ENCODE peak calls at places on chromosomes 5 and 9, in seven cellular contexts. One of them, this sample, is unnamed.

GRCh38 chr9:121556580-121556979 is 56.9 kb upstream of the GGTA1 start:
- DNase-seq in spleen: no peak
- DNase-seq in tibial nerve: peak; percentile 41
- DNase-seq in IMR-90: peak; percentile 98
- DNase-seq in mammary epithelial cell: peak; percentile 94
- DNase-seq in lower lobe of right lung: no peak
- DNase-seq in stomach: peak; percentile 50
- DNase-seq in this sample: peak; percentile 20

GRCh38 chr5:158463188-158463587 is 604.2 kb upstream of the CLINT1 start:
- DNase-seq in spleen: no peak
- DNase-seq in tibial nerve: no peak
- DNase-seq in IMR-90: peak; percentile 31
- DNase-seq in mammary epithelial cell: peak; percentile 32
- DNase-seq in lower lobe of right lung: no peak
- DNase-seq in stomach: no peak
- DNase-seq in this sample: no peak

GRCh38 chr5:25649628-25650265 is 1005.0 kb upstream of the CDH10 start:
- DNase-seq in spleen: no peak
- DNase-seq in tibial nerve: no peak
- DNase-seq in IMR-90: no peak
- DNase-seq in mammary epithelial cell: no peak
- DNase-seq in lower lobe of right lung: no peak
- DNase-seq in stomach: no peak
- DNase-seq in this sample: no peak

GRCh38 chr9:128892223-128892892 is 10.4 kb downstream of the LRRC8A start:
- DNase-seq in spleen: peak; percentile 84
- DNase-seq in tibial nerve: peak; percentile 74
- DNase-seq in IMR-90: peak; percentile 81
- DNase-seq in mammary epithelial cell: peak; percentile 97
- DNase-seq in lower lobe of right lung: peak; percentile 81
- DNase-seq in stomach: peak; percentile 82
- DNase-seq in this sample: peak; percentile 89

GRCh38 chr9:86176468-86176867 is 77.1 kb upstream of the GOLM1 start:
- DNase-seq in spleen: no peak
- DNase-seq in tibial nerve: no peak
- DNase-seq in IMR-90: no peak
- DNase-seq in mammary epithelial cell: peak; percentile 22
- DNase-seq in lower lobe of right lung: no peak
- DNase-seq in stomach: no peak
- DNase-seq in this sample: no peak

GRCh38 chr5:155353231-155353630 is 339.7 kb downstream of the KIF4B start:
- DNase-seq in spleen: no peak
- DNase-seq in tibial nerve: no peak
- DNase-seq in IMR-90: no peak
- DNase-seq in mammary epithelial cell: no peak
- DNase-seq in lower lobe of right lung: no peak
- DNase-seq in stomach: no peak
- DNase-seq in this sample: no peak

GRCh38 chr5:125480901-125481300 is 734.5 kb upstream of the ZNF608 start:
- DNase-seq in spleen: no peak
- DNase-seq in tibial nerve: no peak
- DNase-seq in IMR-90: no peak
- DNase-seq in mammary epithelial cell: no peak
- DNase-seq in lower lobe of right lung: no peak
- DNase-seq in stomach: no peak
- DNase-seq in this sample: no peak

GRCh38 chr9:126612813-126613641 is 701 bp upstream of the LMX1B start:
- DNase-seq in spleen: no peak
- DNase-seq in tibial nerve: no peak
- DNase-seq in IMR-90: no peak
- DNase-seq in mammary epithelial cell: peak; percentile 48
- DNase-seq in lower lobe of right lung: no peak
- DNase-seq in stomach: no peak
- DNase-seq in this sample: no peak

GRCh38 chr5:132389453-132390286 is 20.2 kb downstream of the SLC22A5 start:
- DNase-seq in spleen: no peak
- DNase-seq in tibial nerve: no peak
- DNase-seq in IMR-90: peak; percentile 100
- DNase-seq in mammary epithelial cell: peak; percentile 100
- DNase-seq in lower lobe of right lung: no peak
- DNase-seq in stomach: peak; percentile 60
- DNase-seq in this sample: peak; percentile 100

GRCh38 chr9:107288701-107289100 is 5.6 kb downstream of the RAD23B start:
- DNase-seq in spleen: no peak
- DNase-seq in tibial nerve: no peak
- DNase-seq in IMR-90: no peak
- DNase-seq in mammary epithelial cell: no peak
- DNase-seq in lower lobe of right lung: no peak
- DNase-seq in stomach: no peak
- DNase-seq in this sample: no peak

GRCh38 chr5:53616939-53617549 is 56.6 kb downstream of the NDUFS4 start:
- DNase-seq in spleen: no peak
- DNase-seq in tibial nerve: no peak
- DNase-seq in IMR-90: peak; percentile 5
- DNase-seq in mammary epithelial cell: peak; percentile 3
- DNase-seq in lower lobe of right lung: no peak
- DNase-seq in stomach: no peak
- DNase-seq in this sample: no peak

GRCh38 chr5:85931220-85931619 is 686.5 kb upstream of the COX7C start:
- DNase-seq in spleen: no peak
- DNase-seq in tibial nerve: no peak
- DNase-seq in IMR-90: no peak
- DNase-seq in mammary epithelial cell: no peak
- DNase-seq in lower lobe of right lung: no peak
- DNase-seq in stomach: no peak
- DNase-seq in this sample: no peak

GRCh38 chr9:89425024-89425805 is 72.7 kb downstream of the SEMA4D start:
- DNase-seq in spleen: peak; percentile 69
- DNase-seq in tibial nerve: no peak
- DNase-seq in IMR-90: peak; percentile 69
- DNase-seq in mammary epithelial cell: no peak
- DNase-seq in lower lobe of right lung: no peak
- DNase-seq in stomach: no peak
- DNase-seq in this sample: no peak

GRCh38 chr5:139061274-139061673 is 136.9 kb downstream of the SIL1 start:
- DNase-seq in spleen: no peak
- DNase-seq in tibial nerve: no peak
- DNase-seq in IMR-90: peak; percentile 64
- DNase-seq in mammary epithelial cell: peak; percentile 42
- DNase-seq in lower lobe of right lung: peak; percentile 62
- DNase-seq in stomach: peak; percentile 76
- DNase-seq in this sample: peak; percentile 86
- H3K4me1 ChIP-seq in spleen: no peaks in the 10 kb centered on the region
- H3K4me1 ChIP-seq in tibial nerve: peaks cover 12% of the 10 kb centered on the region
- H3K4me1 ChIP-seq in IMR-90: peaks cover 14% of the 10 kb centered on the region
- H3K4me1 ChIP-seq in mammary epithelial cell: peaks cover 18% of the 10 kb centered on the region
- H3K4me1 ChIP-seq in lower lobe of right lung: peaks cover 38% of the 10 kb centered on the region
- H3K4me1 ChIP-seq in stomach: peaks cover 46% of the 10 kb centered on the region
- H3K4me1 ChIP-seq in this sample: peaks cover 15% of the 10 kb centered on the region

GRCh38 chr9:115411993-115412452 is 294.1 kb upstream of the TNC start:
- DNase-seq in spleen: no peak
- DNase-seq in tibial nerve: no peak
- DNase-seq in IMR-90: peak; percentile 83
- DNase-seq in mammary epithelial cell: no peak
- DNase-seq in lower lobe of right lung: no peak
- DNase-seq in stomach: no peak
- DNase-seq in this sample: no peak

GRCh38 chr9:115413766-115414382 is 295.9 kb upstream of the TNC start:
- DNase-seq in spleen: no peak
- DNase-seq in tibial nerve: no peak
- DNase-seq in IMR-90: no peak
- DNase-seq in mammary epithelial cell: no peak
- DNase-seq in lower lobe of right lung: no peak
- DNase-seq in stomach: no peak
- DNase-seq in this sample: no peak

GRCh38 chr9:115414561-115414960 is 296.6 kb upstream of the TNC start:
- DNase-seq in spleen: no peak
- DNase-seq in tibial nerve: no peak
- DNase-seq in IMR-90: no peak
- DNase-seq in mammary epithelial cell: no peak
- DNase-seq in lower lobe of right lung: no peak
- DNase-seq in stomach: no peak
- DNase-seq in this sample: no peak

GRCh38 chr9:115413304-115413703 is 295.3 kb upstream of the TNC start:
- DNase-seq in spleen: no peak
- DNase-seq in tibial nerve: no peak
- DNase-seq in IMR-90: no peak
- DNase-seq in mammary epithelial cell: no peak
- DNase-seq in lower lobe of right lung: no peak
- DNase-seq in stomach: no peak
- DNase-seq in this sample: no peak

GRCh38 chr9:115411516-115411915 is 293.6 kb upstream of the TNC start:
- DNase-seq in spleen: no peak
- DNase-seq in tibial nerve: no peak
- DNase-seq in IMR-90: peak; percentile 75
- DNase-seq in mammary epithelial cell: no peak
- DNase-seq in lower lobe of right lung: no peak
- DNase-seq in stomach: no peak
- DNase-seq in this sample: no peak
- H3K27ac ChIP-seq in spleen: no peak overlapping the region
- H3K27ac ChIP-seq in tibial nerve: no peak overlapping the region
- H3K27ac ChIP-seq in IMR-90: peak overlapping the region; percentile 86
- H3K27ac ChIP-seq in mammary epithelial cell: no peak overlapping the region
- H3K27ac ChIP-seq in lower lobe of right lung: no peak overlapping the region
- H3K27ac ChIP-seq in stomach: no peak overlapping the region
- H3K27ac ChIP-seq in this sample: no peak overlapping the region

GRCh38 chr5:151038292-151038745 is 17.9 kb downstream of the GPX3 start:
- DNase-seq in spleen: peak; percentile 54
- DNase-seq in tibial nerve: no peak
- DNase-seq in IMR-90: no peak
- DNase-seq in mammary epithelial cell: no peak
- DNase-seq in lower lobe of right lung: no peak
- DNase-seq in stomach: no peak
- DNase-seq in this sample: no peak

GRCh38 chr5:151037561-151038291 is 17.3 kb downstream of the GPX3 start:
- DNase-seq in spleen: peak; percentile 39
- DNase-seq in tibial nerve: peak; percentile 55
- DNase-seq in IMR-90: peak; percentile 75
- DNase-seq in mammary epithelial cell: no peak
- DNase-seq in lower lobe of right lung: no peak
- DNase-seq in stomach: no peak
- DNase-seq in this sample: no peak

GRCh38 chr5:151039665-151040064 is 19.3 kb downstream of the GPX3 start:
- DNase-seq in spleen: peak; percentile 43
- DNase-seq in tibial nerve: no peak
- DNase-seq in IMR-90: no peak
- DNase-seq in mammary epithelial cell: no peak
- DNase-seq in lower lobe of right lung: peak; percentile 31
- DNase-seq in stomach: no peak
- DNase-seq in this sample: no peak

GRCh38 chr5:151040211-151040747 is 19.9 kb downstream of the GPX3 start:
- DNase-seq in spleen: peak; percentile 38
- DNase-seq in tibial nerve: no peak
- DNase-seq in IMR-90: peak; percentile 33
- DNase-seq in mammary epithelial cell: peak; percentile 82
- DNase-seq in lower lobe of right lung: peak; percentile 28
- DNase-seq in stomach: no peak
- DNase-seq in this sample: no peak

DNA sequence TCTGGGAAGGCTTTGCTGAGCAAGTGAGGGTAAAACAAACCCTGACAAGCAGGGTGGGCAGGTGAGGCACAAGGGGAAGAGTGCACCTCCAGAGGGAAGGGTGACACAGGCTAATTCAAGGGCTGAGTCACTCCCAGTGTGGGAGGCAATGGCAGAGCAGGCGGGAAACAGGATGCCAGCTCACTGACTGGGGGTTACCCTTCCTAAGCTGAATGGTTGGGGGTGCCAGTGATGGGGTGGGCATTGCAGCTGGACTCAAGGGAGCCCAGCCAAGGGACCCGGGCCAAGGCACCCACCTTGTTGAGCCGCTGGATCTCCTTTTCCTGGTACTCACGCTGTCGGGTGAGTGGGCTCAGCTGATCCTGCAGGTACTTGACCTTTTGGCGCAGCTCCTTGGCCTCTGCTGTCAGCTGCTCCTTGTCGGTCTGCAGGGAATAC is 18.4 kb downstream of the GPX3 start:
- DNase-seq in spleen: peak; percentile 62
- DNase-seq in tibial nerve: no peak
- DNase-seq in IMR-90: peak; percentile 42
- DNase-seq in mammary epithelial cell: peak; percentile 68
- DNase-seq in lower lobe of right lung: no peak
- DNase-seq in stomach: no peak
- DNase-seq in this sample: no peak
- H3K4me1 ChIP-seq in spleen: peaks cover 23% of the 10 kb centered on the region
- H3K4me1 ChIP-seq in tibial nerve: peaks cover 28% of the 10 kb centered on the region
- H3K4me1 ChIP-seq in IMR-90: peaks cover 27% of the 10 kb centered on the region
- H3K4me1 ChIP-seq in mammary epithelial cell: peaks cover 49% of the 10 kb centered on the region
- H3K4me1 ChIP-seq in lower lobe of right lung: peaks cover 60% of the 10 kb centered on the region
- H3K4me1 ChIP-seq in stomach: peaks cover 16% of the 10 kb centered on the region
- H3K4me1 ChIP-seq in this sample: peaks cover 32% of the 10 kb centered on the region

DNA sequence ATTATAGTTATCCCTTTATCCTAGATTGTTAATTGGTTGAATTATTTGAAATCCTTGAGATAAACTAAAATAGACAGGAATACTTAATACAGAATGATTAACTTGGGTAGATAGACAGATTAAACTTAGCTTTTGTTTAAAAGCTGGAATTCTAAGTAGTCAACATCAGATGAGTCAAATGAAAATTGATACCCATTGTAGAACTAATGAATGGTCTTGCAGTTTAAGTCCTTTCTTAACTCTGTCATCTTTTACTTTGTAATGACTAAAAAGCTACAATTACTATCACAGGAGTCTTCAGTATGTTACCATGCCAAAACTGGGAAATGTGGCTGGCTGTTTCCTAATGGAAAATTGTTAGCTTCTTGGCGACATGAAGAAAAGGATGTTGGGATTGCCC is 20.3 kb upstream of the ANXA1 start:
- DNase-seq in spleen: no peak
- DNase-seq in tibial nerve: no peak
- DNase-seq in IMR-90: no peak
- DNase-seq in mammary epithelial cell: peak; percentile 24
- DNase-seq in lower lobe of right lung: no peak
- DNase-seq in stomach: no peak
- DNase-seq in this sample: peak; percentile 19
- H3K27ac ChIP-seq in spleen: peak overlapping the region; percentile 84
- H3K27ac ChIP-seq in tibial nerve: peak overlapping the region; percentile 70
- H3K27ac ChIP-seq in IMR-90: peak overlapping the region; percentile 48
- H3K27ac ChIP-seq in mammary epithelial cell: peak overlapping the region; percentile 99
- H3K27ac ChIP-seq in lower lobe of right lung: peak overlapping the region; percentile 93
- H3K27ac ChIP-seq in stomach: no peak overlapping the region
- H3K27ac ChIP-seq in this sample: peak overlapping the region; percentile 94

GRCh38 chr5:67249590-67249895 is 52.9 kb upstream of the CD180 start:
- DNase-seq in spleen: no peak
- DNase-seq in tibial nerve: no peak
- DNase-seq in IMR-90: no peak
- DNase-seq in mammary epithelial cell: no peak
- DNase-seq in lower lobe of right lung: no peak
- DNase-seq in stomach: no peak
- DNase-seq in this sample: no peak
- H3K4me1 ChIP-seq in spleen: no peaks in the 10 kb centered on the region
- H3K4me1 ChIP-seq in tibial nerve: peaks cover 25% of the 10 kb centered on the region
- H3K4me1 ChIP-seq in IMR-90: no peaks in the 10 kb centered on the region
- H3K4me1 ChIP-seq in mammary epithelial cell: peaks cover 46% of the 10 kb centered on the region
- H3K4me1 ChIP-seq in lower lobe of right lung: peaks cover 32% of the 10 kb centered on the region
- H3K4me1 ChIP-seq in stomach: peaks cover 37% of the 10 kb centered on the region
- H3K4me1 ChIP-seq in this sample: no peaks in the 10 kb centered on the region